ENCODE peak calls at places on chromosomes 5 and 9, in seven cellular contexts. W is body of pancreas, D is neuronal stem cell, O is lower lobe of right lung, T is PC-3, V is colonic mucosa, U is adipocyte. F is an unnamed sample.

GRCh38 chr9:23447166-23447565 is 378.9 kb downstream of the ELAVL2 start:
- DNase-seq in T (no peak), W (no peak), D (no peak), O (no peak), U (no peak), V (no peak), F (no peak)

GRCh38 chr9:135971892-135972291 is 10.7 kb upstream of the UBAC1 start:
- DNase-seq in D (peak; percentile 82), W (peak; percentile 87), V (peak; percentile 90), O (peak; percentile 74), T (peak; percentile 84), U (no peak), F (peak; percentile 80)

GRCh38 chr5:90395005-90395404 is 14.6 kb downstream of the CETN3 start:
- DNase-seq in D (no peak), O (no peak), U (no peak), W (no peak), T (no peak), V (no peak), F (no peak)

GRCh38 chr9:250039-250438 is 35.4 kb downstream of the DOCK8 start:
- DNase-seq in O (no peak), W (no peak), U (no peak), D (no peak), T (no peak), V (no peak), F (no peak)

GRCh38 chr9:22308177-22308576 is 138.4 kb upstream of the DMRTA1 start:
- DNase-seq in D (no peak), W (no peak), O (no peak), V (no peak), T (peak; percentile 25), U (no peak), F (no peak)

GRCh38 chr5:170623576-170624181 is 119.9 kb downstream of the KCNIP1 start:
- DNase-seq in U (peak; percentile 37), T (peak; percentile 64), V (no peak), W (no peak), O (no peak), D (no peak), F (peak; percentile 49)

GRCh38 chr5:139137703-139138102 is 60.5 kb downstream of the SIL1 start:
- DNase-seq in T (peak; percentile 14), U (peak; percentile 7), O (no peak), W (peak; percentile 44), D (no peak), V (no peak), F (peak; percentile 32)

GRCh38 chr5:160289356-160289651 is 23.1 kb downstream of the CCNJL start:
- DNase-seq in W (no peak), U (no peak), O (no peak), V (no peak), T (no peak), D (no peak), F (no peak)

GRCh38 chr5:180070726-180071417 is 687 bp downstream of the RNF130 start:
- DNase-seq in W (no peak), T (peak; percentile 37), D (no peak), U (peak; percentile 73), O (no peak), V (peak; percentile 47), F (peak; percentile 52)

GRCh38 chr5:31412324-31412723 is 119.6 kb downstream of the DROSHA start:
- DNase-seq in W (no peak), T (no peak), O (no peak), V (no peak), D (no peak), U (peak; percentile 19), F (no peak)

GRCh38 chr5:139014726-139015125 is 139.6 kb upstream of the LRRTM2 start:
- DNase-seq in W (no peak), D (no peak), V (no peak), O (no peak), T (peak; percentile 81), U (no peak), F (no peak)

GRCh38 chr9:33718987-33719386 is 76.4 kb upstream of the PRSS3 start:
- DNase-seq in O (peak; percentile 61), U (no peak), W (no peak), T (peak; percentile 27), D (no peak), V (no peak), F (no peak)

GRCh38 chr5:88674262-88675158 is 208.5 kb downstream of the MEF2C start:
- DNase-seq in O (no peak), V (no peak), D (no peak), U (no peak), W (no peak), T (no peak), F (peak; percentile 85)

GRCh38 chr5:83608122-83608521 is 112.5 kb downstream of the HAPLN1 start:
- DNase-seq in V (peak; percentile 21), U (peak; percentile 73), W (peak; percentile 19), O (no peak), T (peak; percentile 67), D (peak; percentile 43), F (peak; percentile 58)

GRCh38 chr5:170296935-170297588 is 515 bp downstream of the LCP2 start:
- DNase-seq in O (no peak), D (no peak), U (no peak), V (no peak), W (no peak), T (no peak), F (no peak)

GRCh38 chr5:82107277-82107676 is 135.5 kb downstream of the ATG10 start:
- DNase-seq in D (no peak), U (peak; percentile 75), V (no peak), O (no peak), T (peak; percentile 30), W (no peak), F (no peak)

GRCh38 chr5:121049971-121050370 is 585.9 kb downstream of the PRR16 start:
- DNase-seq in O (no peak), D (no peak), V (no peak), T (no peak), W (no peak), U (no peak), F (no peak)

GRCh38 chr5:140785905-140786686 is at the start of gene PCDHA1:
- DNase-seq in T (no peak), D (no peak), W (no peak), O (peak; percentile 29), U (no peak), V (no peak), F (no peak)

GRCh38 chr5:150173154-150173553 is 6.6 kb downstream of the CDX1 start:
- DNase-seq in W (no peak), V (peak; percentile 38), O (no peak), T (no peak), U (no peak), D (no peak), F (no peak)
- H3K4me1 ChIP-seq in W (no peaks in the 10 kb centered on the region), V (peaks cover 12% of the 10 kb centered on the region), O (no peaks in the 10 kb centered on the region), T (no peaks in the 10 kb centered on the region), U (no peaks in the 10 kb centered on the region), D (peaks cover 1% of the 10 kb centered on the region), F (no peaks in the 10 kb centered on the region)

GRCh38 chr9:132001550-132001949 is 78.1 kb downstream of the MED27 start:
- DNase-seq in V (no peak), T (no peak), U (no peak), D (no peak), W (no peak), O (no peak), F (no peak)
- H3K4me1 ChIP-seq in V (no peaks in the 10 kb centered on the region), T (peaks cover 20% of the 10 kb centered on the region), U (peaks cover 25% of the 10 kb centered on the region), D (peaks cover 8% of the 10 kb centered on the region), W (peaks cover 18% of the 10 kb centered on the region), O (peaks cover 3% of the 10 kb centered on the region), F (peaks cover 29% of the 10 kb centered on the region)

GRCh38 chr9:132187006-132187760 is 25.3 kb downstream of the NTNG2 start:
- DNase-seq in D (no peak), T (no peak), V (no peak), O (no peak), W (no peak), U (no peak), F (no peak)
- H3K4me1 ChIP-seq in D (peaks cover 23% of the 10 kb centered on the region), T (no peaks in the 10 kb centered on the region), V (no peaks in the 10 kb centered on the region), O (no peaks in the 10 kb centered on the region), W (peaks cover 5% of the 10 kb centered on the region), U (peaks cover 3% of the 10 kb centered on the region), F (peaks cover 5% of the 10 kb centered on the region)

DNA sequence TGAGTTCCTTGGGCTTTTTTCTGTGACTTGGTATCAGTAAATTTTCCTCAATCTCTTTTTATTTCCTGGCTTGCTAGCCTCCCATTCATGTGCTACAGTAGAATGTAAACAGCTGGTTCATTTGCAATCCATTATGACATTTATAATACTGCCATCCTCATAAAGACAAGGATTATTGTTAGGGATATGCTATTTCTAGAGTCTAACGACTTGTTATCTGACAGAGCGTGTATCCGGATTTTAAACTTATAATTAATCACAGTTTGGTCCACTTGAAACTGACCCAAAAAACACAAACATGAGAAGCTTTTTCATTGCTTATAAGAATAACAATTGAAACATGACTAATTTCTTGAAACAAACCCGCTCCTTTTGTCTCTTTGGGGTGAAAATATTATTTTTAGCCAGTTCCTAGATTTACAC is 585.8 kb downstream of the TLE4 start:
- DNase-seq in W (no peak), T (no peak), V (no peak), U (peak; percentile 62), D (no peak), O (no peak), F (no peak)
- H3K4me1 ChIP-seq in W (peaks cover 12% of the 10 kb centered on the region), T (peaks cover 4% of the 10 kb centered on the region), V (no peaks in the 10 kb centered on the region), U (no peaks in the 10 kb centered on the region), D (no peaks in the 10 kb centered on the region), O (peaks cover 6% of the 10 kb centered on the region), F (peaks cover 5% of the 10 kb centered on the region)

DNA sequence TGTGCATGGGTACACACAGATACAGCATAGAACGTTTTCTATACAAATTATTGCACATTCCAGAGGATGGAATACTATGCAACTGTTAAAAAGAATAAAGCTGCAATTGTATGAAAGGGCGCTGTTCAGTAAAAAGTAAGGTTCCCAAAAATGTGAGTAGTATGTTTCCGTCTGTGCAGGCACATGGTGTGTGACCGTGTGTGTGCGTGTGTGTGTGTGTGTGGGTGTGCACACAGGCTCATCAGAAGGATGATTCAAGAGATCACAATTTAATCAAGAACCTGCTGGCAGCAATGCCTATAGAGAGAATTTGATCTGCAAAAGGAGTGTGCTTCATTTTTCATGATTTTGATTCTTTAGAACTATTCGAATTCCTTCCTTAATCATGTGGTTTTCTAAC is 76.3 kb downstream of the SEMA4D start:
- DNase-seq in O (no peak), U (no peak), V (no peak), T (no peak), D (no peak), W (no peak), F (no peak)
- H3K4me1 ChIP-seq in O (peaks cover 31% of the 10 kb centered on the region), U (peaks cover 13% of the 10 kb centered on the region), V (peaks cover 4% of the 10 kb centered on the region), T (no peaks in the 10 kb centered on the region), D (no peaks in the 10 kb centered on the region), W (no peaks in the 10 kb centered on the region), F (no peaks in the 10 kb centered on the region)

DNA sequence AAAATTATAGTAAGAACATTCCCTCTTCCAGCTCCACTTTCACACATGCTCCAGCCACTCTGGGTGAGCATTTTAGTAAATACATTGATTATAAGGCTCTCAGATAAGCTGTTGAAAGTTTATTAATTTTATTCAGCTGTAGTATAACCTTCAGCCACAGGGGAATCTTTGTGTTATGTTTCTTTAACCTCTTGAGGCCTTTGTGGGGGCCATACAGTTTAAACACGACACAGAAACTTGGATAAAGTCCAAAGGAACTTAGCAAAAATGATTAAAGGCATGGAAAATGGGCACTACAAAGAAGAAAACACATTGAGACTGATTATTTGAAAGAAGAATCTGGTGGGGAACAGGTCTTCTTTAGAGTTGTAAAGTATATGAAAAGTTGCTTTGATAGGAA is 70.2 kb downstream of the AOPEP start:
- DNase-seq in O (no peak), V (no peak), U (no peak), W (no peak), D (no peak), T (no peak), F (no peak)
- H3K4me1 ChIP-seq in O (peaks cover 19% of the 10 kb centered on the region), V (no peaks in the 10 kb centered on the region), U (peaks cover 23% of the 10 kb centered on the region), W (peaks cover 12% of the 10 kb centered on the region), D (no peaks in the 10 kb centered on the region), T (peaks cover 14% of the 10 kb centered on the region), F (peaks cover 19% of the 10 kb centered on the region)